ENCODE peak calls at places on chromosome 15, in six cellular contexts. I is posterior cingulate gyrus, Z is NCI-H1930, E is Peyer's patch, S is GM10248, V is astrocyte of the spinal cord. L is an unnamed sample.

GRCh38 chr15:40436116-40436891 is 4.4 kb upstream of the BAHD1 start:
- DNase-seq in I (no peak), Z (no peak), E (no peak), S (no peak), V (no peak), L (no peak)

GRCh38 chr15:99502182-99502581 is 63.6 kb upstream of the MEF2A start:
- DNase-seq in I (no peak), Z (no peak), E (no peak), S (peak), V (no peak), L (no peak)

GRCh38 chr15:26667222-26667988 is 105.5 kb downstream of the GABRB3 start:
- DNase-seq in I (no peak), Z (no peak), E (no peak), S (no peak), V (no peak), L (no peak)

GRCh38 chr15:96234109-96234892 is 96.2 kb upstream of the NR2F2 start:
- DNase-seq in I (no peak), Z (no peak), E (no peak), S (no peak), V (no peak), L (peak)

GRCh38 chr15:27589260-27589659 is 509.9 kb downstream of the OCA2 start:
- DNase-seq in I (no peak), Z (no peak), E (no peak), S (no peak), V (no peak), L (no peak)

GRCh38 chr15:33031324-33031736 is 163.2 kb downstream of the FMN1 start:
- DNase-seq in I (no peak), Z (no peak), E (no peak), S (no peak), V (peak), L (peak)

GRCh38 chr15:95888762-95889161 is 441.7 kb upstream of the NR2F2 start:
- DNase-seq in I (no peak), Z (no peak), E (no peak), S (no peak), V (no peak), L (no peak)

GRCh38 chr15:72389231-72389630 is 8.9 kb upstream of the TMEM202 start:
- DNase-seq in I (no peak), Z (no peak), E (no peak), S (no peak), V (no peak), L (peak)

GRCh38 chr15:81160312-81161214 is 26.5 kb downstream of the CFAP161 start:
- DNase-seq in I (no peak), Z (no peak), E (no peak), S (no peak), V (peak), L (no peak)

GRCh38 chr15:87604857-87605446 is 651.6 kb downstream of the NTRK3 start:
- DNase-seq in I (no peak), Z (no peak), E (no peak), S (peak), V (no peak), L (peak)

GRCh38 chr15:28098766-28099554 is at the start of gene OCA2:
- DNase-seq in I (no peak), Z (peak), E (peak), S (no peak), V (peak), L (peak)

GRCh38 chr15:46059921-46060565 is 425.2 kb downstream of the SQOR start:
- DNase-seq in I (no peak), Z (no peak), E (no peak), S (no peak), V (no peak), L (no peak)

GRCh38 chr15:50307799-50308198 is 42.3 kb upstream of the HDC start:
- DNase-seq in I (no peak), Z (no peak), E (no peak), S (no peak), V (no peak), L (no peak)

GRCh38 chr15:40927497-40928346 is 1.4 kb upstream of the DLL4 start:
- DNase-seq in I (no peak), Z (no peak), E (no peak), S (no peak), V (no peak), L (no peak)

GRCh38 chr15:42182976-42183375 is 25.1 kb downstream of the VPS39 start:
- DNase-seq in I (no peak), Z (no peak), E (no peak), S (no peak), V (no peak), L (no peak)

GRCh38 chr15:75704618-75705017 is 8.0 kb downstream of the CSPG4 start:
- DNase-seq in I (no peak), Z (no peak), E (no peak), S (no peak), V (no peak), L (no peak)

GRCh38 chr15:41798607-41799487 is 24.6 kb downstream of the MAPKBP1 start:
- DNase-seq in I (no peak), Z (no peak), E (peak), S (no peak), V (no peak), L (peak)

GRCh38 chr15:58299311-58299850 is 132.4 kb upstream of the LIPC start:
- DNase-seq in I (no peak), Z (no peak), E (no peak), S (no peak), V (peak), L (no peak)

GRCh38 chr15:67915374-67916050 is 75.7 kb upstream of the RNU6-1 start:
- DNase-seq in I (no peak), Z (peak), E (peak), S (no peak), V (peak), L (peak)

L was measured in PC-3.